ENCODE peak calls at places on chromosome 4, in seven cellular contexts. One of them, this sample, is unnamed.

GRCh38 chr4:143728171-143728570 is 27.7 kb upstream of the FREM3 start:
- DNase-seq in HepG2: no peak
- DNase-seq in CD4-positive, CD25-positive, alpha-beta regulatory T cell: no peak
- DNase-seq in SK-N-SH: no peak
- DNase-seq in retinal pigment epithelial cell: no peak
- DNase-seq in upper lobe of left lung: no peak
- DNase-seq in mammary epithelial cell: no peak
- DNase-seq in this sample: no peak

GRCh38 chr4:140256335-140256734 is 102.4 kb upstream of the MAML3 start:
- DNase-seq in HepG2: peak
- DNase-seq in CD4-positive, CD25-positive, alpha-beta regulatory T cell: no peak
- DNase-seq in SK-N-SH: no peak
- DNase-seq in retinal pigment epithelial cell: no peak
- DNase-seq in upper lobe of left lung: peak
- DNase-seq in mammary epithelial cell: peak
- DNase-seq in this sample: no peak

GRCh38 chr4:18020145-18020670 is 1.3 kb downstream of the LCORL start:
- DNase-seq in HepG2: no peak
- DNase-seq in CD4-positive, CD25-positive, alpha-beta regulatory T cell: no peak
- DNase-seq in SK-N-SH: no peak
- DNase-seq in retinal pigment epithelial cell: no peak
- DNase-seq in upper lobe of left lung: peak
- DNase-seq in mammary epithelial cell: peak
- DNase-seq in this sample: peak

GRCh38 chr4:30720021-30720655 is at the start of gene PCDH7:
- DNase-seq in HepG2: no peak
- DNase-seq in CD4-positive, CD25-positive, alpha-beta regulatory T cell: no peak
- DNase-seq in SK-N-SH: peak
- DNase-seq in retinal pigment epithelial cell: peak
- DNase-seq in upper lobe of left lung: no peak
- DNase-seq in mammary epithelial cell: peak
- DNase-seq in this sample: no peak

GRCh38 chr4:182647901-182648300 is 269.3 kb downstream of the DCTD start:
- DNase-seq in HepG2: no peak
- DNase-seq in CD4-positive, CD25-positive, alpha-beta regulatory T cell: no peak
- DNase-seq in SK-N-SH: no peak
- DNase-seq in retinal pigment epithelial cell: no peak
- DNase-seq in upper lobe of left lung: no peak
- DNase-seq in mammary epithelial cell: no peak
- DNase-seq in this sample: no peak

GRCh38 chr4:169604131-169604900 is 8.1 kb downstream of the NEK1 start:
- DNase-seq in HepG2: no peak
- DNase-seq in CD4-positive, CD25-positive, alpha-beta regulatory T cell: no peak
- DNase-seq in SK-N-SH: peak
- DNase-seq in retinal pigment epithelial cell: no peak
- DNase-seq in upper lobe of left lung: no peak
- DNase-seq in mammary epithelial cell: peak
- DNase-seq in this sample: no peak

GRCh38 chr4:179415842-179416223 is 1973.6 kb upstream of the AGA start:
- DNase-seq in HepG2: no peak
- DNase-seq in CD4-positive, CD25-positive, alpha-beta regulatory T cell: no peak
- DNase-seq in SK-N-SH: no peak
- DNase-seq in retinal pigment epithelial cell: no peak
- DNase-seq in upper lobe of left lung: no peak
- DNase-seq in mammary epithelial cell: no peak
- DNase-seq in this sample: no peak

GRCh38 chr4:7659429-7660175 is 224.9 kb upstream of the PSAPL1 start:
- DNase-seq in HepG2: no peak
- DNase-seq in CD4-positive, CD25-positive, alpha-beta regulatory T cell: no peak
- DNase-seq in SK-N-SH: no peak
- DNase-seq in retinal pigment epithelial cell: no peak
- DNase-seq in upper lobe of left lung: no peak
- DNase-seq in mammary epithelial cell: no peak
- DNase-seq in this sample: no peak

GRCh38 chr4:7978489-7978888 is 38.8 kb upstream of the AFAP1 start:
- DNase-seq in HepG2: no peak
- DNase-seq in CD4-positive, CD25-positive, alpha-beta regulatory T cell: no peak
- DNase-seq in SK-N-SH: no peak
- DNase-seq in retinal pigment epithelial cell: no peak
- DNase-seq in upper lobe of left lung: peak
- DNase-seq in mammary epithelial cell: peak
- DNase-seq in this sample: no peak

GRCh38 chr4:154741131-154741530 is 2.7 kb upstream of the LRAT start:
- DNase-seq in HepG2: no peak
- DNase-seq in CD4-positive, CD25-positive, alpha-beta regulatory T cell: no peak
- DNase-seq in SK-N-SH: no peak
- DNase-seq in retinal pigment epithelial cell: no peak
- DNase-seq in upper lobe of left lung: no peak
- DNase-seq in mammary epithelial cell: no peak
- DNase-seq in this sample: no peak

GRCh38 chr4:87255755-87256154 is 35.3 kb upstream of the KLHL8 start:
- DNase-seq in HepG2: no peak
- DNase-seq in CD4-positive, CD25-positive, alpha-beta regulatory T cell: no peak
- DNase-seq in SK-N-SH: no peak
- DNase-seq in retinal pigment epithelial cell: no peak
- DNase-seq in upper lobe of left lung: no peak
- DNase-seq in mammary epithelial cell: no peak
- DNase-seq in this sample: no peak

GRCh38 chr4:173807347-173807746 is 277.3 kb upstream of the HAND2 start:
- DNase-seq in HepG2: no peak
- DNase-seq in CD4-positive, CD25-positive, alpha-beta regulatory T cell: no peak
- DNase-seq in SK-N-SH: no peak
- DNase-seq in retinal pigment epithelial cell: no peak
- DNase-seq in upper lobe of left lung: no peak
- DNase-seq in mammary epithelial cell: no peak
- DNase-seq in this sample: no peak

GRCh38 chr4:116180056-116180690 is 905.2 kb downstream of the TRAM1L1 start:
- DNase-seq in HepG2: no peak
- DNase-seq in CD4-positive, CD25-positive, alpha-beta regulatory T cell: no peak
- DNase-seq in SK-N-SH: peak
- DNase-seq in retinal pigment epithelial cell: no peak
- DNase-seq in upper lobe of left lung: no peak
- DNase-seq in mammary epithelial cell: peak
- DNase-seq in this sample: no peak

GRCh38 chr4:69823481-69824186 is 36.3 kb downstream of the SULT1E1 start:
- DNase-seq in HepG2: peak
- DNase-seq in CD4-positive, CD25-positive, alpha-beta regulatory T cell: peak
- DNase-seq in SK-N-SH: peak
- DNase-seq in retinal pigment epithelial cell: no peak
- DNase-seq in upper lobe of left lung: peak
- DNase-seq in mammary epithelial cell: peak
- DNase-seq in this sample: peak

GRCh38 chr4:41881931-41882621 is 53.2 kb upstream of the TMEM33 start:
- DNase-seq in HepG2: no peak
- DNase-seq in CD4-positive, CD25-positive, alpha-beta regulatory T cell: no peak
- DNase-seq in SK-N-SH: peak
- DNase-seq in retinal pigment epithelial cell: no peak
- DNase-seq in upper lobe of left lung: no peak
- DNase-seq in mammary epithelial cell: no peak
- DNase-seq in this sample: no peak
- H3K4me3 ChIP-seq in HepG2: no peak
- H3K4me3 ChIP-seq in CD4-positive, CD25-positive, alpha-beta regulatory T cell: peak
- H3K4me3 ChIP-seq in SK-N-SH: peak
- H3K4me3 ChIP-seq in retinal pigment epithelial cell: peak
- H3K4me3 ChIP-seq in upper lobe of left lung: peak
- H3K4me3 ChIP-seq in mammary epithelial cell: no peak
- H3K4me3 ChIP-seq in this sample: no peak

GRCh38 chr4:148497258-148497657 is 55.0 kb upstream of the NR3C2 start:
- DNase-seq in HepG2: no peak
- DNase-seq in CD4-positive, CD25-positive, alpha-beta regulatory T cell: no peak
- DNase-seq in SK-N-SH: no peak
- DNase-seq in retinal pigment epithelial cell: no peak
- DNase-seq in upper lobe of left lung: no peak
- DNase-seq in mammary epithelial cell: no peak
- DNase-seq in this sample: no peak
- H3K4me3 ChIP-seq in HepG2: no peak
- H3K4me3 ChIP-seq in CD4-positive, CD25-positive, alpha-beta regulatory T cell: no peak
- H3K4me3 ChIP-seq in SK-N-SH: no peak
- H3K4me3 ChIP-seq in retinal pigment epithelial cell: no peak
- H3K4me3 ChIP-seq in upper lobe of left lung: no peak
- H3K4me3 ChIP-seq in mammary epithelial cell: no peak
- H3K4me3 ChIP-seq in this sample: no peak

DNA sequence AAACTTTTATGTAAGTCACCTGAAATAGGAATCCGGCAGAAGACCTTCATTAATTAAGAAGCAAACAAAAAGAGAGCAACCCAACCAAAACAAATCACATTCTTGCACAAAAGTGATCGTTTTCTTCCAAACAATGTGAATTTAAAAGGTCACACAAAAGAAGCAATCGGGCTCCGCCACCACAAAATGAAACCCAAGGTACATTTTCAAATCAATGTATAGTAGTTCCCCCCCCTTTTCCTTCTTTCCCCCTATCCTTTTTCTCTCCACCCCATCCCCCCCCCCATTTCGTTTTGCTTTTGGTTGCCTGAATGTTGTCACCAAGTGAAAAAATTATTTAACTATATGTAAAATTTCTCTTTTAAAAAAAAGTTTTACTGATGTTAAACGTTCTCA is 2.2 kb downstream of the MAB21L2 start:
- DNase-seq in HepG2: no peak
- DNase-seq in CD4-positive, CD25-positive, alpha-beta regulatory T cell: no peak
- DNase-seq in SK-N-SH: no peak
- DNase-seq in retinal pigment epithelial cell: no peak
- DNase-seq in upper lobe of left lung: no peak
- DNase-seq in mammary epithelial cell: no peak
- DNase-seq in this sample: no peak
- H3K4me3 ChIP-seq in HepG2: no peak
- H3K4me3 ChIP-seq in CD4-positive, CD25-positive, alpha-beta regulatory T cell: no peak
- H3K4me3 ChIP-seq in SK-N-SH: peak
- H3K4me3 ChIP-seq in retinal pigment epithelial cell: peak
- H3K4me3 ChIP-seq in upper lobe of left lung: no peak
- H3K4me3 ChIP-seq in mammary epithelial cell: no peak
- H3K4me3 ChIP-seq in this sample: no peak

DNA sequence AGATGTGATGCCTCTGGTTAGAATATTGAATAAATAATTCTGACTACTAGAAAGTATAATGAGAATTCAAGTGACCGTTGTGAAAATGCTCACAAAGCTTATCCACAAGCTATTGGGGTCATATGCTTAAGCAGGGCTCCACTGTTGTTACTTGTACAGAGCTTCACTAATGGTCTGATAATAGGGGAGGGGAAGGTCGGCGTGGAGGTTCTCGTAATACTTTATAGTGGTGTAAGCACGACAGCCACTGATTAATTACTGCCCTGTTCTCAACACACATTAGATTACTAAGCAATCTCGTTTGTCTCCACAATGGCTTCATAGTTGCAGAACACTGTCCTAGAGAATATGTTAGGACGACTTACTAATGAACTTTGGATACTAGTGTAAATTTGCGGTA is 11.6 kb downstream of the UNC5C start:
- DNase-seq in HepG2: no peak
- DNase-seq in CD4-positive, CD25-positive, alpha-beta regulatory T cell: no peak
- DNase-seq in SK-N-SH: no peak
- DNase-seq in retinal pigment epithelial cell: no peak
- DNase-seq in upper lobe of left lung: no peak
- DNase-seq in mammary epithelial cell: peak
- DNase-seq in this sample: no peak
- H3K4me3 ChIP-seq in HepG2: no peak
- H3K4me3 ChIP-seq in CD4-positive, CD25-positive, alpha-beta regulatory T cell: no peak
- H3K4me3 ChIP-seq in SK-N-SH: peak
- H3K4me3 ChIP-seq in retinal pigment epithelial cell: no peak
- H3K4me3 ChIP-seq in upper lobe of left lung: no peak
- H3K4me3 ChIP-seq in mammary epithelial cell: peak
- H3K4me3 ChIP-seq in this sample: no peak